ENCODE peak calls at places on chromosomes 3 and 15, in four cellular contexts. T is dorsolateral prefrontal cortex, K is cardiac fibroblast, F is GM12892. R is an unnamed sample.

GRCh38 chr3:101081446-101081845 is 88.2 kb upstream of the ABI3BP start:
- DNase-seq in T (no peak), F (no peak), K (no peak), R (no peak)

GRCh38 chr3:154071154-154071553 is 50.0 kb upstream of the ARHGEF26 start:
- DNase-seq in F (no peak), K (no peak), T (no peak), R (no peak)

GRCh38 chr3:48247401-48247807 is 6.5 kb downstream of the ZNF589 start:
- DNase-seq in K (peak), T (no peak), F (no peak), R (no peak)

GRCh38 chr3:148360046-148360445 is 337.7 kb upstream of the AGTR1 start:
- DNase-seq in K (peak), F (no peak), T (no peak), R (no peak)

GRCh38 chr3:111911446-111911845 is 52.4 kb downstream of the PHLDB2 start:
- DNase-seq in K (no peak), T (no peak), F (no peak), R (no peak)

GRCh38 chr3:130548356-130548755 is 31.4 kb downstream of the COL6A6 start:
- DNase-seq in F (no peak), T (no peak), K (no peak), R (no peak)

GRCh38 chr3:139355502-139355901 is 11.7 kb downstream of the MRPS22 start:
- DNase-seq in T (peak), K (peak), F (no peak), R (no peak)

GRCh38 chr15:72599855-72600464 is 54.5 kb upstream of the GOLGA6B start:
- DNase-seq in F (no peak), T (peak), K (peak), R (peak)

GRCh38 chr3:167684389-167684993 is 30.7 kb upstream of the WDR49 start:
- DNase-seq in F (no peak), T (peak), K (peak), R (peak)

GRCh38 chr15:94119923-94120775 is 111.2 kb upstream of the MCTP2 start:
- DNase-seq in K (peak), T (peak), F (peak), R (peak)

GRCh38 chr15:85010472-85011209 is 29.0 kb downstream of the PDE8A start:
- DNase-seq in K (peak), T (no peak), F (no peak), R (no peak)

GRCh38 chr3:13414040-13414729 is 5.9 kb downstream of the NUP210 start:
- DNase-seq in K (no peak), T (peak), F (peak), R (no peak)

GRCh38 chr15:95180530-95180929 is 949.2 kb downstream of the MCTP2 start:
- DNase-seq in T (no peak), F (no peak), K (no peak), R (no peak)

GRCh38 chr15:31483924-31484368 is 157.3 kb downstream of the KLF13 start:
- DNase-seq in T (no peak), K (no peak), F (no peak), R (no peak)

GRCh38 chr3:25156526-25157075 is 271.5 kb upstream of the RARB start:
- DNase-seq in F (no peak), T (no peak), K (peak), R (no peak)

GRCh38 chr15:95024388-95024787 is 793.0 kb downstream of the MCTP2 start:
- DNase-seq in K (peak), F (no peak), T (no peak), R (no peak)

GRCh38 chr3:123605789-123606234 is 21.0 kb upstream of the HACD2 start:
- DNase-seq in K (no peak), T (no peak), F (peak), R (no peak)

GRCh38 chr3:196186661-196187573 is 24.3 kb downstream of the ZDHHC19 start:
- DNase-seq in F (peak), K (no peak), T (peak), R (no peak)

GRCh38 chr3:108450444-108450843 is 60.0 kb downstream of the MYH15 start:
- DNase-seq in F (no peak), K (no peak), T (no peak), R (no peak)